ENCODE peak calls at places on chromosomes 1 and 21, in nine cellular contexts. One of them, this sample, is unnamed.
A peak's percentile ranks its signal among the peaks of the same experiment; 100 is the strongest.

GRCh38 chr1:87685366-87686136 is 356.9 kb downstream of the LMO4 start:
- DNase-seq in stimulated activated naive B cell treated with anti-CD40 and anti-IgM and Interleukin-4, amounts not matched to agents 10 μg/mL and 1 μg/mL and 100 μg/mL, for 72 hours: no peak
- DNase-seq in CD8-positive, alpha-beta T cell: no peak
- DNase-seq in AG08396: no peak
- DNase-seq in C1 segment of cervical spinal cord: no peak
- DNase-seq in stimulated activated CD4-positive, alpha-beta T cell treated with anti-CD3 and anti-CD28 coated beads, Interleukin-15, amount 100 ng/mL, for 1 hour: no peak
- DNase-seq in T-helper 2 cell treated with Interferon-gamma antibody and Interleukin-4, amounts not matched to agents 5 μg/mL and 100 μg/mL, for 36 hours: no peak
- DNase-seq in activated T-cell treated with anti-CD3 and anti-CD28 coated beads for 1 hour: no peak
- DNase-seq in AML-193: no peak
- DNase-seq in this sample: peak; percentile 20

GRCh38 chr21:44931137-44931500 is 8.7 kb upstream of the SLX9 start:
- DNase-seq in stimulated activated naive B cell treated with anti-CD40 and anti-IgM and Interleukin-4, amounts not matched to agents 10 μg/mL and 1 μg/mL and 100 μg/mL, for 72 hours: no peak
- DNase-seq in CD8-positive, alpha-beta T cell: peak; percentile 37
- DNase-seq in AG08396: no peak
- DNase-seq in C1 segment of cervical spinal cord: no peak
- DNase-seq in stimulated activated CD4-positive, alpha-beta T cell treated with anti-CD3 and anti-CD28 coated beads, Interleukin-15, amount 100 ng/mL, for 1 hour: no peak
- DNase-seq in T-helper 2 cell treated with Interferon-gamma antibody and Interleukin-4, amounts not matched to agents 5 μg/mL and 100 μg/mL, for 36 hours: no peak
- DNase-seq in activated T-cell treated with anti-CD3 and anti-CD28 coated beads for 1 hour: no peak
- DNase-seq in AML-193: peak; percentile 34
- DNase-seq in this sample: no peak

GRCh38 chr1:116881879-116882520 is 27.7 kb upstream of the PTGFRN start:
- DNase-seq in stimulated activated naive B cell treated with anti-CD40 and anti-IgM and Interleukin-4, amounts not matched to agents 10 μg/mL and 1 μg/mL and 100 μg/mL, for 72 hours: no peak
- DNase-seq in CD8-positive, alpha-beta T cell: peak; percentile 27
- DNase-seq in AG08396: peak; percentile 38
- DNase-seq in C1 segment of cervical spinal cord: no peak
- DNase-seq in stimulated activated CD4-positive, alpha-beta T cell treated with anti-CD3 and anti-CD28 coated beads, Interleukin-15, amount 100 ng/mL, for 1 hour: no peak
- DNase-seq in T-helper 2 cell treated with Interferon-gamma antibody and Interleukin-4, amounts not matched to agents 5 μg/mL and 100 μg/mL, for 36 hours: peak; percentile 50
- DNase-seq in activated T-cell treated with anti-CD3 and anti-CD28 coated beads for 1 hour: no peak
- DNase-seq in AML-193: no peak
- DNase-seq in this sample: peak; percentile 67

GRCh38 chr1:167344112-167344511 is 123.4 kb downstream of the POU2F1 start:
- DNase-seq in stimulated activated naive B cell treated with anti-CD40 and anti-IgM and Interleukin-4, amounts not matched to agents 10 μg/mL and 1 μg/mL and 100 μg/mL, for 72 hours: no peak
- DNase-seq in CD8-positive, alpha-beta T cell: no peak
- DNase-seq in AG08396: peak; percentile 17
- DNase-seq in C1 segment of cervical spinal cord: no peak
- DNase-seq in stimulated activated CD4-positive, alpha-beta T cell treated with anti-CD3 and anti-CD28 coated beads, Interleukin-15, amount 100 ng/mL, for 1 hour: no peak
- DNase-seq in T-helper 2 cell treated with Interferon-gamma antibody and Interleukin-4, amounts not matched to agents 5 μg/mL and 100 μg/mL, for 36 hours: no peak
- DNase-seq in activated T-cell treated with anti-CD3 and anti-CD28 coated beads for 1 hour: no peak
- DNase-seq in AML-193: no peak
- DNase-seq in this sample: no peak

GRCh38 chr21:41729701-41730368 is 37.0 kb downstream of the RIPK4 start:
- DNase-seq in stimulated activated naive B cell treated with anti-CD40 and anti-IgM and Interleukin-4, amounts not matched to agents 10 μg/mL and 1 μg/mL and 100 μg/mL, for 72 hours: no peak
- DNase-seq in CD8-positive, alpha-beta T cell: no peak
- DNase-seq in AG08396: no peak
- DNase-seq in C1 segment of cervical spinal cord: no peak
- DNase-seq in stimulated activated CD4-positive, alpha-beta T cell treated with anti-CD3 and anti-CD28 coated beads, Interleukin-15, amount 100 ng/mL, for 1 hour: no peak
- DNase-seq in T-helper 2 cell treated with Interferon-gamma antibody and Interleukin-4, amounts not matched to agents 5 μg/mL and 100 μg/mL, for 36 hours: no peak
- DNase-seq in activated T-cell treated with anti-CD3 and anti-CD28 coated beads for 1 hour: no peak
- DNase-seq in AML-193: no peak
- DNase-seq in this sample: no peak

GRCh38 chr1:212004888-212005287 is 30.5 kb downstream of the INTS7 start:
- DNase-seq in stimulated activated naive B cell treated with anti-CD40 and anti-IgM and Interleukin-4, amounts not matched to agents 10 μg/mL and 1 μg/mL and 100 μg/mL, for 72 hours: no peak
- DNase-seq in CD8-positive, alpha-beta T cell: no peak
- DNase-seq in AG08396: no peak
- DNase-seq in C1 segment of cervical spinal cord: no peak
- DNase-seq in stimulated activated CD4-positive, alpha-beta T cell treated with anti-CD3 and anti-CD28 coated beads, Interleukin-15, amount 100 ng/mL, for 1 hour: no peak
- DNase-seq in T-helper 2 cell treated with Interferon-gamma antibody and Interleukin-4, amounts not matched to agents 5 μg/mL and 100 μg/mL, for 36 hours: no peak
- DNase-seq in activated T-cell treated with anti-CD3 and anti-CD28 coated beads for 1 hour: no peak
- DNase-seq in AML-193: no peak
- DNase-seq in this sample: no peak

GRCh38 chr1:101820080-101820479 is 176.6 kb downstream of the OLFM3 start:
- DNase-seq in stimulated activated naive B cell treated with anti-CD40 and anti-IgM and Interleukin-4, amounts not matched to agents 10 μg/mL and 1 μg/mL and 100 μg/mL, for 72 hours: no peak
- DNase-seq in CD8-positive, alpha-beta T cell: no peak
- DNase-seq in AG08396: no peak
- DNase-seq in C1 segment of cervical spinal cord: no peak
- DNase-seq in stimulated activated CD4-positive, alpha-beta T cell treated with anti-CD3 and anti-CD28 coated beads, Interleukin-15, amount 100 ng/mL, for 1 hour: no peak
- DNase-seq in T-helper 2 cell treated with Interferon-gamma antibody and Interleukin-4, amounts not matched to agents 5 μg/mL and 100 μg/mL, for 36 hours: no peak
- DNase-seq in activated T-cell treated with anti-CD3 and anti-CD28 coated beads for 1 hour: no peak
- DNase-seq in AML-193: peak; percentile 26
- DNase-seq in this sample: peak; percentile 22

GRCh38 chr1:174191255-174191906 is 32.1 kb downstream of the RABGAP1L start:
- DNase-seq in stimulated activated naive B cell treated with anti-CD40 and anti-IgM and Interleukin-4, amounts not matched to agents 10 μg/mL and 1 μg/mL and 100 μg/mL, for 72 hours: no peak
- DNase-seq in CD8-positive, alpha-beta T cell: no peak
- DNase-seq in AG08396: peak; percentile 12
- DNase-seq in C1 segment of cervical spinal cord: no peak
- DNase-seq in stimulated activated CD4-positive, alpha-beta T cell treated with anti-CD3 and anti-CD28 coated beads, Interleukin-15, amount 100 ng/mL, for 1 hour: no peak
- DNase-seq in T-helper 2 cell treated with Interferon-gamma antibody and Interleukin-4, amounts not matched to agents 5 μg/mL and 100 μg/mL, for 36 hours: no peak
- DNase-seq in activated T-cell treated with anti-CD3 and anti-CD28 coated beads for 1 hour: no peak
- DNase-seq in AML-193: no peak
- DNase-seq in this sample: no peak

GRCh38 chr1:38138498-38139233 is 92.1 kb upstream of the POU3F1 start:
- DNase-seq in stimulated activated naive B cell treated with anti-CD40 and anti-IgM and Interleukin-4, amounts not matched to agents 10 μg/mL and 1 μg/mL and 100 μg/mL, for 72 hours: no peak
- DNase-seq in CD8-positive, alpha-beta T cell: no peak
- DNase-seq in AG08396: peak; percentile 91
- DNase-seq in C1 segment of cervical spinal cord: peak; percentile 28
- DNase-seq in stimulated activated CD4-positive, alpha-beta T cell treated with anti-CD3 and anti-CD28 coated beads, Interleukin-15, amount 100 ng/mL, for 1 hour: no peak
- DNase-seq in T-helper 2 cell treated with Interferon-gamma antibody and Interleukin-4, amounts not matched to agents 5 μg/mL and 100 μg/mL, for 36 hours: no peak
- DNase-seq in activated T-cell treated with anti-CD3 and anti-CD28 coated beads for 1 hour: no peak
- DNase-seq in AML-193: no peak
- DNase-seq in this sample: peak; percentile 66